ENCODE peak calls at places on chromosomes 2 and 18, in nine cellular contexts. B, M, F, Q, X, Z, G, P and L are unnamed samples.

GRCh38 chr18:51132256-51132935 is 65.1 kb downstream of the MEX3C start:
- DNase-seq in Q (no peak), M (no peak), B (no peak), F (no peak), G (no peak), X (no peak), Z (no peak), P (no peak), L (no peak)

GRCh38 chr2:43020990-43021677 is 205.3 kb downstream of the ZFP36L2 start:
- DNase-seq in P (no peak), F (peak), M (no peak), Q (no peak), Z (no peak), X (peak), B (no peak), G (no peak), L (no peak)

GRCh38 chr2:199977984-199978415 is 22.6 kb downstream of the MAIP1 start:
- DNase-seq in M (no peak), P (no peak), X (no peak), G (peak), Z (no peak), F (no peak), Q (no peak), B (no peak), L (no peak)

GRCh38 chr18:51478908-51479307 is 281.4 kb upstream of the MEX3C start:
- DNase-seq in B (no peak), F (no peak), Q (no peak), Z (no peak), M (no peak), P (no peak), X (peak), G (no peak), L (no peak)

GRCh38 chr2:119223521-119224390 is at the start of gene STEAP3:
- DNase-seq in X (peak), Z (peak), B (peak), M (peak), Q (peak), G (peak), P (no peak), F (peak), L (peak)

GRCh38 chr2:944693-945092 is 6.0 kb upstream of the SNTG2 start:
- DNase-seq in G (no peak), M (no peak), F (no peak), P (no peak), X (no peak), B (no peak), Q (no peak), Z (no peak), L (no peak)

GRCh38 chr2:200747668-200748618 is 63.8 kb upstream of the BZW1 start:
- DNase-seq in Z (no peak), X (no peak), Q (no peak), G (peak), F (no peak), P (no peak), B (no peak), M (no peak), L (no peak)

GRCh38 chr18:33729556-33729955 is 151.5 kb downstream of the ASXL3 start:
- DNase-seq in Z (no peak), B (no peak), X (no peak), F (no peak), M (no peak), P (no peak), G (no peak), Q (no peak), L (no peak)

GRCh38 chr18:78625895-78626294 is 353.7 kb upstream of the SALL3 start:
- DNase-seq in F (no peak), G (no peak), Q (no peak), M (no peak), Z (peak), B (no peak), P (no peak), X (peak), L (no peak)

GRCh38 chr2:30252723-30253688 is 21.7 kb downstream of the LBH start:
- DNase-seq in Z (peak), F (peak), Q (no peak), P (no peak), G (peak), X (peak), M (no peak), B (peak), L (peak)

GRCh38 chr2:30410217-30410616 is 36.8 kb upstream of the LCLAT1 start:
- DNase-seq in X (no peak), B (no peak), Z (no peak), G (peak), F (peak), P (no peak), Q (no peak), M (peak), L (no peak)

GRCh38 chr18:69480460-69480859 is 79.8 kb downstream of the DOK6 start:
- DNase-seq in B (no peak), G (no peak), X (no peak), Z (no peak), Q (no peak), M (no peak), P (no peak), F (no peak), L (no peak)

GRCh38 chr2:120368086-120368485 is 22.1 kb downstream of the INHBB start:
- DNase-seq in F (no peak), M (no peak), Z (no peak), Q (no peak), B (no peak), G (no peak), P (no peak), X (no peak), L (no peak)

GRCh38 chr2:191927319-191927867 is 80.5 kb upstream of the CAVIN2 start:
- DNase-seq in X (no peak), F (peak), M (no peak), Z (no peak), Q (no peak), P (peak), B (peak), G (peak), L (no peak)

GRCh38 chr2:42025151-42025582 is 22.7 kb upstream of the PKDCC start:
- DNase-seq in P (no peak), G (peak), Z (peak), M (no peak), X (no peak), Q (no peak), F (peak), B (no peak), L (no peak)

GRCh38 chr2:168234407-168235085 is 12.8 kb downstream of the STK39 start:
- DNase-seq in G (no peak), Z (no peak), B (no peak), F (no peak), X (no peak), M (no peak), P (no peak), Q (no peak), L (no peak)

GRCh38 chr2:239544141-239544800 is 143.5 kb upstream of the HDAC4 start:
- DNase-seq in Z (no peak), F (no peak), X (peak), B (no peak), Q (no peak), P (no peak), G (peak), M (no peak), L (no peak)

GRCh38 chr2:237483018-237483731 is 3.9 kb upstream of the MLPH start:
- DNase-seq in Q (no peak), P (no peak), G (peak), X (no peak), M (no peak), F (no peak), B (no peak), Z (no peak), L (peak)

GRCh38 chr2:5766051-5766450 is 73.9 kb downstream of the SOX11 start:
- DNase-seq in F (no peak), B (no peak), Z (no peak), Q (no peak), P (no peak), X (no peak), M (no peak), G (peak), L (peak)

GRCh38 chr2:152546230-152546837 is 170.9 kb downstream of the PRPF40A start:
- DNase-seq in G (no peak), M (no peak), Z (no peak), F (no peak), P (no peak), Q (no peak), B (no peak), X (no peak), L (no peak)

GRCh38 chr2:174878537-174879147 is 114.4 kb upstream of the CHRNA1 start:
- DNase-seq in B (peak), M (no peak), Z (no peak), X (peak), Q (no peak), P (peak), F (no peak), G (peak), L (no peak)

GRCh38 chr2:233674995-233675394 is 3.3 kb downstream of the UGT1A9 start:
- DNase-seq in M (no peak), X (no peak), B (peak), Q (no peak), F (peak), P (no peak), Z (no peak), G (no peak), L (no peak)

GRCh38 chr2:111667542-111668273 is 216.3 kb downstream of the ANAPC1 start:
- DNase-seq in X (no peak), Z (peak), F (peak), G (peak), Q (no peak), P (no peak), B (peak), M (no peak), L (no peak)

GRCh38 chr2:229882583-229882982 is 39.2 kb downstream of the TRIP12 start:
- DNase-seq in Z (no peak), G (no peak), Q (no peak), B (no peak), X (no peak), F (peak), P (no peak), M (no peak), L (no peak)

GRCh38 chr2:120601566-120601965 is 134.1 kb upstream of the GLI2 start:
- DNase-seq in B (no peak), F (no peak), Z (no peak), P (no peak), M (no peak), G (no peak), X (no peak), Q (no peak), L (no peak)

GRCh38 chr2:75146903-75147332 is 52.4 kb downstream of the TACR1 start:
- DNase-seq in B (no peak), F (no peak), Q (no peak), X (no peak), Z (no peak), M (no peak), P (no peak), G (peak), L (no peak)

GRCh38 chr2:20635698-20636584 is 15.0 kb downstream of the HS1BP3 start:
- DNase-seq in Q (peak), F (peak), M (peak), Z (peak), G (peak), P (peak), B (peak), X (peak), L (peak)

GRCh38 chr2:36511858-36512630 is 85.9 kb downstream of the FEZ2 start:
- DNase-seq in M (no peak), F (no peak), P (peak), X (no peak), G (peak), Z (no peak), B (no peak), Q (no peak), L (peak)

GRCh38 chr2:168116448-168116847 is 130.9 kb downstream of the STK39 start:
- DNase-seq in G (peak), X (no peak), B (no peak), M (no peak), Z (no peak), F (peak), Q (no peak), P (no peak), L (no peak)

GRCh38 chr2:191916826-191917225 is 69.9 kb upstream of the CAVIN2 start:
- DNase-seq in F (no peak), M (no peak), P (no peak), Z (no peak), G (no peak), X (no peak), Q (no peak), B (no peak), L (no peak)

GRCh38 chr2:70340921-70341765 is 39.3 kb upstream of the FAM136A start:
- DNase-seq in P (peak), M (peak), X (peak), F (peak), Z (peak), Q (peak), G (peak), B (peak), L (no peak)

GRCh38 chr2:128602699-128603101 is 284.0 kb upstream of the HS6ST1 start:
- DNase-seq in X (no peak), F (no peak), G (no peak), Z (no peak), Q (no peak), P (no peak), B (no peak), M (no peak), L (no peak)

GRCh38 chr2:204024503-204024902 is 87.9 kb downstream of the ICOS start:
- DNase-seq in B (peak), P (no peak), G (peak), X (peak), Q (no peak), F (peak), Z (peak), M (peak), L (peak)